ENCODE peak calls at places on chromosomes 2 and 18, in four cellular contexts. One of them, this sample, is unnamed.

GRCh38 chr18:36724591-36725001 is 104.2 kb downstream of the TPGS2 start:
- DNase-seq in A549: no peak
- DNase-seq in ovary: peak
- DNase-seq in fibroblast of mammary gland: peak
- DNase-seq in this sample: no peak

GRCh38 chr2:188693111-188693510 is 281.1 kb upstream of the COL3A1 start:
- DNase-seq in fibroblast of mammary gland: no peak
- DNase-seq in ovary: no peak
- DNase-seq in A549: no peak
- DNase-seq in this sample: no peak

GRCh38 chr18:62781893-62782292 is 66.6 kb downstream of the PHLPP1 start:
- DNase-seq in fibroblast of mammary gland: peak
- DNase-seq in A549: no peak
- DNase-seq in ovary: no peak
- DNase-seq in this sample: peak

GRCh38 chr2:6452702-6453481 is 412.8 kb downstream of the CMPK2 start:
- DNase-seq in ovary: no peak
- DNase-seq in A549: no peak
- DNase-seq in fibroblast of mammary gland: no peak
- DNase-seq in this sample: no peak

GRCh38 chr18:44748582-44748981 is 67.9 kb downstream of the SETBP1 start:
- DNase-seq in A549: no peak
- DNase-seq in ovary: no peak
- DNase-seq in fibroblast of mammary gland: no peak
- DNase-seq in this sample: no peak

GRCh38 chr2:100589527-100589926 is 26.7 kb downstream of the PDCL3 start:
- DNase-seq in fibroblast of mammary gland: peak
- DNase-seq in A549: no peak
- DNase-seq in ovary: no peak
- DNase-seq in this sample: no peak

GRCh38 chr2:119679526-119679837 is 481 bp downstream of the TMEM177 start:
- DNase-seq in A549: no peak
- DNase-seq in fibroblast of mammary gland: no peak
- DNase-seq in ovary: no peak
- DNase-seq in this sample: no peak

GRCh38 chr2:134240061-134240460 is 13.8 kb upstream of the MGAT5 start:
- DNase-seq in A549: no peak
- DNase-seq in ovary: no peak
- DNase-seq in fibroblast of mammary gland: no peak
- DNase-seq in this sample: no peak

GRCh38 chr18:38790303-38790702 is 1224.7 kb upstream of the CELF4 start:
- DNase-seq in fibroblast of mammary gland: no peak
- DNase-seq in A549: no peak
- DNase-seq in ovary: no peak
- DNase-seq in this sample: no peak

GRCh38 chr2:111068435-111069058 is 52.2 kb upstream of the BCL2L11 start:
- DNase-seq in ovary: no peak
- DNase-seq in fibroblast of mammary gland: no peak
- DNase-seq in A549: no peak
- DNase-seq in this sample: no peak

GRCh38 chr2:232903989-232904388 is 33.9 kb downstream of the SNORC start:
- DNase-seq in ovary: no peak
- DNase-seq in A549: no peak
- DNase-seq in fibroblast of mammary gland: no peak
- DNase-seq in this sample: no peak

GRCh38 chr2:167637726-167638125 is 609.7 kb downstream of the STK39 start:
- DNase-seq in ovary: no peak
- DNase-seq in fibroblast of mammary gland: peak
- DNase-seq in A549: no peak
- DNase-seq in this sample: no peak

GRCh38 chr2:196337618-196337953 is 166.2 kb upstream of the STK17B start:
- DNase-seq in fibroblast of mammary gland: no peak
- DNase-seq in ovary: no peak
- DNase-seq in A549: no peak
- DNase-seq in this sample: no peak

DNA sequence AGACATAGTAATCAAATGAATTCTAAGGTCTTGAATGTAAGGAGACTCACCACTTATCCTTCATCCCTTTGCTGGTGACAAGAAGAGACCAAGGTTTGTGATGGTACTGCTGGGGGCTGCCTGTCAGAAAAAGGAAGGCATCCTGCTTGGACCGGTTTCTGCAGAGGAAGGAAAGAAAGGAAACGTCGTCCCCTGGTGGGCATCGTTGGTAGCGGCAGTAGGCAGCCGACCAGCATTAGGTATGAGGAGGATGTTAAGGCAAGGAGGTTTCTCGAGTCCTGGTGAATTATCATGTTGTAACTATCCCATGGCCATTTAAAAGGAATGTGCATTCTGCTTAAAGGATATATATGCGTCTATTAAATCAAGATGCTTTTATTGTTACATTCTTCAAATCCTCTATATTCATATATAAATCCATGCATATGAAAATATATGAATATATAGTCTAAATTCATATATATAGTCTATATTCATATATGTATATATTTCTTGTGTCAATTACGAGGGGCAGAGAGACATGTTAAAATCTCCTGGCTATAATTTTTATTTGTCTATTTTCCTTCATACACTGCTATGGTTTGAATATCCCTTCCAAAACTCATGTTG is 94.4 kb upstream of the TGFA start:
- DNase-seq in ovary: peak
- DNase-seq in A549: peak
- DNase-seq in fibroblast of mammary gland: peak
- DNase-seq in this sample: peak
- TF ChIP-seq CTCF in ovary: no peak
- TF ChIP-seq CTCF in A549: peak
- TF ChIP-seq CTCF in fibroblast of mammary gland: peak
- TF ChIP-seq CTCF in this sample: no peak

GRCh38 chr2:235793163-235793752 is 299.4 kb downstream of the AGAP1 start:
- DNase-seq in fibroblast of mammary gland: peak
- DNase-seq in A549: peak
- DNase-seq in ovary: no peak
- DNase-seq in this sample: no peak
- TF ChIP-seq CTCF in fibroblast of mammary gland: peak
- TF ChIP-seq CTCF in A549: peak
- TF ChIP-seq CTCF in ovary: no peak
- TF ChIP-seq CTCF in this sample: no peak

DNA sequence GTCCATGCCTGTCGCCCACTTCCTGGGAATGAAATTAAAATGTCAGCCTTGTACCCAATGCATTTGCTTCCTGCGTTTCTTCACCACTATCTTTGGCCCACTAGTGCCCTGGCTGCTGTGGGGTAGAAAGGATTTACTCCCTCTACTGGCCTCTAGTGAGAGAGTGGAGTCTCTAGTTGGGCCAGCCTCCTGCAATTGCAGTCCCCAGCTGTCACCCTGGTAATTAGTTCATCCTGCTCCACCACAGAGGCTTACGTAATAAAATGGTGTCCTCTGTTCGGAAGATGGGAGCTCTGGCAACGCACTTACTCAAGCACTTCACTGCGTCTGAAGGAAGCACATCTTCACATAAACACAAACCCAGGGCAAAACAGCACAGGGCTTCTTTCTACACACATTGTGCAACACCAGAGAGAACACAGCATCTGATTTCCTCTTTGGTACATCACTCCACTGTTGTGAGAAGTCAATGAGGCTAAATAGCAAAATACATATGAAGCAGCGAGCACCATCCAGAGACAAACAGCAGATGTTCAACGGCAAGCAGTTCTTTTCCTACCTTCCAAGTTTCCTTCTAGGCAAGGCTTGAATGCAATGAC is 274.6 kb downstream of the LRATD1 start:
- DNase-seq in A549: peak
- DNase-seq in fibroblast of mammary gland: no peak
- DNase-seq in ovary: no peak
- DNase-seq in this sample: no peak
- TF ChIP-seq CTCF in A549: no peak
- TF ChIP-seq CTCF in fibroblast of mammary gland: no peak
- TF ChIP-seq CTCF in ovary: no peak
- TF ChIP-seq CTCF in this sample: no peak

GRCh38 chr2:173354601-173355131 is at the start of gene CDCA7:
- DNase-seq in ovary: peak
- DNase-seq in fibroblast of mammary gland: peak
- DNase-seq in A549: peak
- DNase-seq in this sample: no peak
- TF ChIP-seq CTCF in ovary: no peak
- TF ChIP-seq CTCF in fibroblast of mammary gland: no peak
- TF ChIP-seq CTCF in A549: no peak
- TF ChIP-seq CTCF in this sample: no peak